ENCODE peak calls at places on chromosomes 16 and 17, in ten cellular contexts. X is stimulated activated naive CD4-positive, alpha-beta T cell; V is stimulated activated naive CD8-positive, alpha-beta T cell treated with anti-CD3 and anti-CD28 coated beads, Interleukin-15, amount 100 ng/mL, for 72 hours; R is GDM1; Y is activated naive CD8-positive, alpha-beta T cell treated with anti-CD3 and anti-CD28 coated beads, Interleukin-2, amount 50 U/mL, for 16 hours; P is H54; N is right lobe of liver; A is HT1080; W is HS-5; Z is fibroblast of pulmonary artery. L is an unnamed sample.
A peak's percentile ranks its signal among the peaks of the same experiment; 100 is the strongest.

GRCh38 chr16:1287982-1288670 is 21.3 kb upstream of the UBE2I start:
- DNase-seq in Z (no peak), P (no peak), A (no peak), X (no peak), W (no peak), N (no peak), Y (no peak), R (no peak), V (no peak), L (no peak)

GRCh38 chr17:72151565-72152391 is 31.0 kb downstream of the SOX9 start:
- DNase-seq in R (no peak), P (peak; percentile 89), Z (peak; percentile 76), V (no peak), W (peak; percentile 67), N (peak; percentile 81), X (no peak), A (peak; percentile 74), Y (no peak), L (peak; percentile 82)

GRCh38 chr16:15906439-15906838 is 18.0 kb upstream of the CEP20 start:
- DNase-seq in W (no peak), Z (no peak), A (no peak), X (no peak), R (no peak), V (no peak), Y (no peak), N (no peak), P (no peak), L (no peak)

GRCh38 chr16:75860654-75861053 is 134.4 kb upstream of the CPHXL start:
- DNase-seq in V (no peak), A (peak; percentile 24), Z (no peak), Y (no peak), P (no peak), R (no peak), W (no peak), X (no peak), N (no peak), L (no peak)

GRCh38 chr16:68590201-68590994 is 51.3 kb downstream of the ZFP90 start:
- DNase-seq in Y (peak; percentile 19), V (peak; percentile 71), W (no peak), Z (peak; percentile 53), P (peak; percentile 85), X (peak; percentile 30), A (peak; percentile 48), R (peak; percentile 12), N (peak; percentile 72), L (peak; percentile 37)

GRCh38 chr16:63776437-63776836 is 1345.4 kb downstream of the CDH11 start:
- DNase-seq in W (no peak), P (no peak), V (no peak), N (no peak), Z (no peak), Y (no peak), A (no peak), X (no peak), R (no peak), L (no peak)

GRCh38 chr17:82021728-82022309 is 859 bp downstream of the CENPX start:
- DNase-seq in V (no peak), W (no peak), X (no peak), A (no peak), Z (no peak), R (no peak), Y (no peak), P (no peak), N (no peak), L (no peak)

GRCh38 chr16:47979783-47980182 is 176.0 kb downstream of the ABCC12 start:
- DNase-seq in Z (no peak), V (no peak), W (no peak), Y (no peak), X (no peak), R (no peak), N (no peak), P (no peak), A (no peak), L (no peak)

GRCh38 chr16:83847371-83848225 is 39.8 kb downstream of the HSBP1 start:
- DNase-seq in W (no peak), Z (no peak), R (no peak), A (no peak), N (no peak), X (no peak), P (no peak), Y (no peak), V (no peak), L (peak; percentile 11)

GRCh38 chr16:89944773-89945172 is 3.8 kb upstream of the DEF8 start:
- DNase-seq in P (no peak), W (no peak), Y (no peak), R (no peak), Z (no peak), N (no peak), V (no peak), A (no peak), X (no peak), L (no peak)

GRCh38 chr17:72119963-72120877 is 600 bp upstream of the SOX9 start:
- DNase-seq in N (peak; percentile 39), A (peak; percentile 18), Z (peak; percentile 77), P (peak; percentile 80), Y (no peak), X (no peak), R (no peak), W (no peak), V (no peak), L (no peak)